ENCODE peak calls at places on chromosomes 2 and 18, in four cellular contexts. One of them, this sample, is unnamed.
A peak's percentile ranks its signal among the peaks of the same experiment; 100 is the strongest.

GRCh38 chr2:82939211-82939610 is 1519.9 kb downstream of the SUCLG1 start:
- DNase-seq in cardiac fibroblast: no peak
- DNase-seq in activated CD4-positive, alpha-beta T cell treated with anti-CD3 and anti-CD28 coated beads, Interleukin-2, amount 50 U/mL, for 1 hour: no peak
- DNase-seq in stimulated activated CD8-positive, alpha-beta memory T cell treated with anti-CD3 and anti-CD28 coated beads, Interleukin-4, amount 100 ng/mL, for 4 hours: no peak
- DNase-seq in this sample: no peak

GRCh38 chr2:188024811-188025210 is 266.9 kb upstream of the GULP1 start:
- DNase-seq in stimulated activated CD8-positive, alpha-beta memory T cell treated with anti-CD3 and anti-CD28 coated beads, Interleukin-4, amount 100 ng/mL, for 4 hours: no peak
- DNase-seq in activated CD4-positive, alpha-beta T cell treated with anti-CD3 and anti-CD28 coated beads, Interleukin-2, amount 50 U/mL, for 1 hour: no peak
- DNase-seq in cardiac fibroblast: peak; percentile 7
- DNase-seq in this sample: no peak

GRCh38 chr2:69307696-69308064 is 79.3 kb downstream of the GFPT1 start:
- DNase-seq in activated CD4-positive, alpha-beta T cell treated with anti-CD3 and anti-CD28 coated beads, Interleukin-2, amount 50 U/mL, for 1 hour: no peak
- DNase-seq in stimulated activated CD8-positive, alpha-beta memory T cell treated with anti-CD3 and anti-CD28 coated beads, Interleukin-4, amount 100 ng/mL, for 4 hours: no peak
- DNase-seq in cardiac fibroblast: no peak
- DNase-seq in this sample: no peak

GRCh38 chr2:200405599-200406298 is 99.3 kb downstream of the SPATS2L start:
- DNase-seq in cardiac fibroblast: peak; percentile 79
- DNase-seq in activated CD4-positive, alpha-beta T cell treated with anti-CD3 and anti-CD28 coated beads, Interleukin-2, amount 50 U/mL, for 1 hour: no peak
- DNase-seq in stimulated activated CD8-positive, alpha-beta memory T cell treated with anti-CD3 and anti-CD28 coated beads, Interleukin-4, amount 100 ng/mL, for 4 hours: no peak
- DNase-seq in this sample: peak; percentile 82

GRCh38 chr2:196266855-196267254 is 95.5 kb upstream of the STK17B start:
- DNase-seq in cardiac fibroblast: no peak
- DNase-seq in stimulated activated CD8-positive, alpha-beta memory T cell treated with anti-CD3 and anti-CD28 coated beads, Interleukin-4, amount 100 ng/mL, for 4 hours: no peak
- DNase-seq in activated CD4-positive, alpha-beta T cell treated with anti-CD3 and anti-CD28 coated beads, Interleukin-2, amount 50 U/mL, for 1 hour: no peak
- DNase-seq in this sample: peak; percentile 68

GRCh38 chr2:42369551-42370229 is 8.7 kb upstream of the COX7A2L start:
- DNase-seq in activated CD4-positive, alpha-beta T cell treated with anti-CD3 and anti-CD28 coated beads, Interleukin-2, amount 50 U/mL, for 1 hour: no peak
- DNase-seq in stimulated activated CD8-positive, alpha-beta memory T cell treated with anti-CD3 and anti-CD28 coated beads, Interleukin-4, amount 100 ng/mL, for 4 hours: no peak
- DNase-seq in cardiac fibroblast: no peak
- DNase-seq in this sample: no peak

GRCh38 chr2:233976690-233977294 is 59.6 kb downstream of the TRPM8 start:
- DNase-seq in stimulated activated CD8-positive, alpha-beta memory T cell treated with anti-CD3 and anti-CD28 coated beads, Interleukin-4, amount 100 ng/mL, for 4 hours: no peak
- DNase-seq in activated CD4-positive, alpha-beta T cell treated with anti-CD3 and anti-CD28 coated beads, Interleukin-2, amount 50 U/mL, for 1 hour: no peak
- DNase-seq in cardiac fibroblast: peak; percentile 65
- DNase-seq in this sample: peak; percentile 56

GRCh38 chr18:26656944-26657536 is 108.7 kb upstream of the KCTD1 start:
- DNase-seq in stimulated activated CD8-positive, alpha-beta memory T cell treated with anti-CD3 and anti-CD28 coated beads, Interleukin-4, amount 100 ng/mL, for 4 hours: no peak
- DNase-seq in activated CD4-positive, alpha-beta T cell treated with anti-CD3 and anti-CD28 coated beads, Interleukin-2, amount 50 U/mL, for 1 hour: no peak
- DNase-seq in cardiac fibroblast: peak; percentile 78
- DNase-seq in this sample: peak; percentile 60

GRCh38 chr2:175010848-175011254 is 5.7 kb upstream of the CHN1 start:
- DNase-seq in activated CD4-positive, alpha-beta T cell treated with anti-CD3 and anti-CD28 coated beads, Interleukin-2, amount 50 U/mL, for 1 hour: no peak
- DNase-seq in cardiac fibroblast: peak; percentile 38
- DNase-seq in stimulated activated CD8-positive, alpha-beta memory T cell treated with anti-CD3 and anti-CD28 coated beads, Interleukin-4, amount 100 ng/mL, for 4 hours: no peak
- DNase-seq in this sample: no peak

GRCh38 chr2:7034313-7034712 is 117.1 kb downstream of the RNF144A start:
- DNase-seq in stimulated activated CD8-positive, alpha-beta memory T cell treated with anti-CD3 and anti-CD28 coated beads, Interleukin-4, amount 100 ng/mL, for 4 hours: no peak
- DNase-seq in cardiac fibroblast: peak; percentile 52
- DNase-seq in activated CD4-positive, alpha-beta T cell treated with anti-CD3 and anti-CD28 coated beads, Interleukin-2, amount 50 U/mL, for 1 hour: no peak
- DNase-seq in this sample: no peak

GRCh38 chr2:196967126-196967525 is 40.6 kb upstream of the PGAP1 start:
- DNase-seq in cardiac fibroblast: peak; percentile 74
- DNase-seq in stimulated activated CD8-positive, alpha-beta memory T cell treated with anti-CD3 and anti-CD28 coated beads, Interleukin-4, amount 100 ng/mL, for 4 hours: no peak
- DNase-seq in activated CD4-positive, alpha-beta T cell treated with anti-CD3 and anti-CD28 coated beads, Interleukin-2, amount 50 U/mL, for 1 hour: no peak
- DNase-seq in this sample: no peak

GRCh38 chr2:188381614-188382013 is 89.9 kb downstream of the GULP1 start:
- DNase-seq in cardiac fibroblast: no peak
- DNase-seq in activated CD4-positive, alpha-beta T cell treated with anti-CD3 and anti-CD28 coated beads, Interleukin-2, amount 50 U/mL, for 1 hour: no peak
- DNase-seq in stimulated activated CD8-positive, alpha-beta memory T cell treated with anti-CD3 and anti-CD28 coated beads, Interleukin-4, amount 100 ng/mL, for 4 hours: no peak
- DNase-seq in this sample: peak; percentile 65

GRCh38 chr2:241560883-241561474 is 2.4 kb downstream of the BOK start:
- DNase-seq in stimulated activated CD8-positive, alpha-beta memory T cell treated with anti-CD3 and anti-CD28 coated beads, Interleukin-4, amount 100 ng/mL, for 4 hours: no peak
- DNase-seq in activated CD4-positive, alpha-beta T cell treated with anti-CD3 and anti-CD28 coated beads, Interleukin-2, amount 50 U/mL, for 1 hour: no peak
- DNase-seq in cardiac fibroblast: peak; percentile 53
- DNase-seq in this sample: no peak

GRCh38 chr2:96822786-96823185 is 6.7 kb downstream of the CNNM3 start:
- DNase-seq in activated CD4-positive, alpha-beta T cell treated with anti-CD3 and anti-CD28 coated beads, Interleukin-2, amount 50 U/mL, for 1 hour: no peak
- DNase-seq in cardiac fibroblast: no peak
- DNase-seq in stimulated activated CD8-positive, alpha-beta memory T cell treated with anti-CD3 and anti-CD28 coated beads, Interleukin-4, amount 100 ng/mL, for 4 hours: no peak
- DNase-seq in this sample: no peak

GRCh38 chr2:112541315-112542122 is 746 bp upstream of the POLR1B start:
- DNase-seq in cardiac fibroblast: peak; percentile 69
- DNase-seq in stimulated activated CD8-positive, alpha-beta memory T cell treated with anti-CD3 and anti-CD28 coated beads, Interleukin-4, amount 100 ng/mL, for 4 hours: peak; percentile 42
- DNase-seq in activated CD4-positive, alpha-beta T cell treated with anti-CD3 and anti-CD28 coated beads, Interleukin-2, amount 50 U/mL, for 1 hour: peak; percentile 63
- DNase-seq in this sample: no peak

GRCh38 chr2:17899871-17900270 is 21.4 kb downstream of the KCNS3 start:
- DNase-seq in stimulated activated CD8-positive, alpha-beta memory T cell treated with anti-CD3 and anti-CD28 coated beads, Interleukin-4, amount 100 ng/mL, for 4 hours: no peak
- DNase-seq in cardiac fibroblast: no peak
- DNase-seq in activated CD4-positive, alpha-beta T cell treated with anti-CD3 and anti-CD28 coated beads, Interleukin-2, amount 50 U/mL, for 1 hour: no peak
- DNase-seq in this sample: no peak

GRCh38 chr2:181457121-181457740 is at the start of gene ITGA4:
- DNase-seq in activated CD4-positive, alpha-beta T cell treated with anti-CD3 and anti-CD28 coated beads, Interleukin-2, amount 50 U/mL, for 1 hour: peak; percentile 84
- DNase-seq in stimulated activated CD8-positive, alpha-beta memory T cell treated with anti-CD3 and anti-CD28 coated beads, Interleukin-4, amount 100 ng/mL, for 4 hours: peak; percentile 75
- DNase-seq in cardiac fibroblast: peak; percentile 83
- DNase-seq in this sample: peak; percentile 32

GRCh38 chr2:134574610-134575332 is 144.0 kb downstream of the TMEM163 start:
- DNase-seq in stimulated activated CD8-positive, alpha-beta memory T cell treated with anti-CD3 and anti-CD28 coated beads, Interleukin-4, amount 100 ng/mL, for 4 hours: no peak
- DNase-seq in cardiac fibroblast: no peak
- DNase-seq in activated CD4-positive, alpha-beta T cell treated with anti-CD3 and anti-CD28 coated beads, Interleukin-2, amount 50 U/mL, for 1 hour: no peak
- DNase-seq in this sample: no peak

GRCh38 chr18:54444309-54444914 is 86.7 kb downstream of the C18orf54 start:
- DNase-seq in cardiac fibroblast: peak; percentile 72
- DNase-seq in activated CD4-positive, alpha-beta T cell treated with anti-CD3 and anti-CD28 coated beads, Interleukin-2, amount 50 U/mL, for 1 hour: peak; percentile 2
- DNase-seq in stimulated activated CD8-positive, alpha-beta memory T cell treated with anti-CD3 and anti-CD28 coated beads, Interleukin-4, amount 100 ng/mL, for 4 hours: no peak
- DNase-seq in this sample: no peak